ENCODE peak calls at places on chromosome 2, in seven cellular contexts. F is naive thymus-derived CD4-positive, alpha-beta T cell; T is SK-MEL-5; M is activated CD4-positive, CD25-positive, alpha-beta regulatory T cell treated with anti-CD3 and anti-CD28 coated beads, Interleukin-2, amount 50 U/mL, for 72 hours; Y is HEK293T; K is HTR-8/SVneo; E is A172. X is an unnamed sample.
A peak's percentile ranks its signal among the peaks of the same experiment; 100 is the strongest.

GRCh38 chr2:234494361-234495075 is 2.4 kb downstream of the ARL4C start:
- DNase-seq in F (peak; percentile 57), T (no peak), M (no peak), Y (no peak), K (no peak), E (peak; percentile 68), X (no peak)

GRCh38 chr2:85243101-85244072 is 84.4 kb downstream of the TGOLN2 start:
- DNase-seq in F (no peak), T (peak; percentile 80), M (no peak), Y (peak; percentile 74), K (no peak), E (no peak), X (no peak)

GRCh38 chr2:239780236-239780997 is 244.7 kb downstream of the NDUFA10 start:
- DNase-seq in F (no peak), T (no peak), M (no peak), Y (no peak), K (no peak), E (no peak), X (no peak)

GRCh38 chr2:112031473-112031872 is 23.6 kb upstream of the TMEM87B start:
- DNase-seq in F (no peak), T (peak; percentile 75), M (no peak), Y (no peak), K (no peak), E (no peak), X (no peak)

GRCh38 chr2:239561448-239562001 is 160.7 kb upstream of the HDAC4 start:
- DNase-seq in F (no peak), T (peak; percentile 14), M (peak; percentile 21), Y (no peak), K (no peak), E (no peak), X (no peak)

GRCh38 chr2:128474014-128474961 is 155.6 kb upstream of the HS6ST1 start:
- DNase-seq in F (no peak), T (no peak), M (no peak), Y (no peak), K (no peak), E (no peak), X (no peak)

GRCh38 chr2:145836986-145837385 is 1317.1 kb upstream of the ZEB2 start:
- DNase-seq in F (no peak), T (no peak), M (no peak), Y (no peak), K (no peak), E (no peak), X (no peak)

GRCh38 chr2:232235716-232236115 is 142.8 kb upstream of the ALPP start:
- DNase-seq in F (no peak), T (no peak), M (no peak), Y (peak; percentile 24), K (no peak), E (no peak), X (no peak)

GRCh38 chr2:96359310-96359709 is 23.7 kb downstream of the NCAPH start:
- DNase-seq in F (peak; percentile 38), T (peak; percentile 59), M (no peak), Y (no peak), K (no peak), E (no peak), X (no peak)

GRCh38 chr2:144361742-144362141 is 158.2 kb downstream of the ZEB2 start:
- DNase-seq in F (no peak), T (no peak), M (no peak), Y (no peak), K (no peak), E (no peak), X (no peak)

GRCh38 chr2:16664052-16664731 is 1.4 kb downstream of the CYRIA start:
- DNase-seq in F (no peak), T (peak; percentile 31), M (no peak), Y (no peak), K (no peak), E (peak; percentile 62), X (peak; percentile 48)

GRCh38 chr2:75002007-75002406 is 43.6 kb downstream of the POLE4 start:
- DNase-seq in F (no peak), T (no peak), M (no peak), Y (no peak), K (peak; percentile 64), E (no peak), X (no peak)

GRCh38 chr2:153543639-153544071 is 65.1 kb upstream of the RPRM start:
- DNase-seq in F (no peak), T (no peak), M (no peak), Y (peak; percentile 34), K (no peak), E (peak; percentile 53), X (no peak)

GRCh38 chr2:182577816-182578215 is 138.2 kb upstream of the DNAJC10 start:
- DNase-seq in F (no peak), T (no peak), M (no peak), Y (no peak), K (no peak), E (no peak), X (no peak)

GRCh38 chr2:37897511-37897910 is 27.6 kb upstream of the RMDN2 start:
- DNase-seq in F (no peak), T (no peak), M (no peak), Y (no peak), K (no peak), E (no peak), X (no peak)

GRCh38 chr2:241230435-241230834 is 42.0 kb downstream of the ANO7 start:
- DNase-seq in F (no peak), T (no peak), M (no peak), Y (no peak), K (no peak), E (no peak), X (no peak)

GRCh38 chr2:177998006-177998405 is 74.6 kb downstream of the PDE11A start:
- DNase-seq in F (no peak), T (no peak), M (no peak), Y (no peak), K (no peak), E (peak; percentile 72), X (no peak)

GRCh38 chr2:8679567-8679826 is 2.4 kb upstream of the ID2 start:
- DNase-seq in F (no peak), T (no peak), M (no peak), Y (no peak), K (no peak), E (peak; percentile 15), X (no peak)

GRCh38 chr2:127064642-127065250 is 42.2 kb downstream of the BIN1 start:
- DNase-seq in F (no peak), T (peak; percentile 38), M (peak; percentile 81), Y (peak; percentile 59), K (peak; percentile 99), E (peak; percentile 98), X (no peak)

GRCh38 chr2:202643012-202643858 is 8.5 kb downstream of the FAM117B start:
- DNase-seq in F (peak; percentile 79), T (no peak), M (no peak), Y (no peak), K (no peak), E (no peak), X (no peak)

GRCh38 chr2:240920783-240921231 is 14.7 kb downstream of the CROCC2 start:
- DNase-seq in F (no peak), T (no peak), M (peak; percentile 17), Y (no peak), K (no peak), E (peak; percentile 40), X (peak; percentile 10)

GRCh38 chr2:36734304-36734703 is 37.8 kb downstream of the VIT start:
- DNase-seq in F (no peak), T (no peak), M (no peak), Y (no peak), K (peak; percentile 37), E (no peak), X (no peak)

GRCh38 chr2:170716851-170717598 is 1.9 kb downstream of the SP5 start:
- DNase-seq in F (no peak), T (no peak), M (peak; percentile 38), Y (no peak), K (no peak), E (no peak), X (no peak)

GRCh38 chr2:177896587-177896986 is 176.0 kb downstream of the PDE11A start:
- DNase-seq in F (no peak), T (no peak), M (no peak), Y (no peak), K (no peak), E (no peak), X (no peak)

GRCh38 chr2:73903313-73903712 is 10.5 kb downstream of the ACTG2 start:
- DNase-seq in F (no peak), T (no peak), M (no peak), Y (no peak), K (no peak), E (no peak), X (no peak)

GRCh38 chr2:64768426-64769033 is 114.8 kb upstream of the SERTAD2 start:
- DNase-seq in F (no peak), T (no peak), M (no peak), Y (no peak), K (no peak), E (peak; percentile 22), X (no peak)

GRCh38 chr2:219350215-219350937 is 17.8 kb upstream of the RESP18 start:
- DNase-seq in F (no peak), T (no peak), M (no peak), Y (no peak), K (no peak), E (peak; percentile 37), X (no peak)

GRCh38 chr2:160210599-160211138 is 10.6 kb upstream of the ITGB6 start:
- DNase-seq in F (peak; percentile 46), T (peak; percentile 85), M (peak; percentile 69), Y (peak; percentile 85), K (no peak), E (peak; percentile 85), X (peak; percentile 78)

GRCh38 chr2:55115795-55116597 is 65.7 kb upstream of the RTN4 start:
- DNase-seq in F (no peak), T (no peak), M (no peak), Y (no peak), K (peak; percentile 57), E (peak; percentile 80), X (no peak)

GRCh38 chr2:241833101-241833937 is 24.3 kb downstream of the NEU4 start:
- DNase-seq in F (no peak), T (no peak), M (no peak), Y (no peak), K (no peak), E (peak; percentile 43), X (no peak)

GRCh38 chr2:120401275-120402069 is 55.5 kb downstream of the INHBB start:
- DNase-seq in F (no peak), T (no peak), M (no peak), Y (no peak), K (no peak), E (no peak), X (no peak)

GRCh38 chr2:197293252-197294007 is 17.1 kb downstream of the ANKRD44 start:
- DNase-seq in F (no peak), T (peak; percentile 99), M (no peak), Y (no peak), K (no peak), E (no peak), X (no peak)

GRCh38 chr2:16652296-16653082 is 13.1 kb downstream of the CYRIA start:
- DNase-seq in F (no peak), T (no peak), M (no peak), Y (no peak), K (no peak), E (peak; percentile 50), X (no peak)

GRCh38 chr2:229235136-229235914 is 35.8 kb downstream of the PID1 start:
- DNase-seq in F (no peak), T (peak; percentile 2), M (no peak), Y (no peak), K (no peak), E (peak; percentile 18), X (no peak)

GRCh38 chr2:175478369-175478768 is 296.9 kb upstream of the ATP5MC3 start:
- DNase-seq in F (no peak), T (no peak), M (no peak), Y (no peak), K (no peak), E (peak; percentile 22), X (no peak)

GRCh38 chr2:240636563-240637115 is 11.4 kb downstream of the GPR35 start:
- DNase-seq in F (no peak), T (no peak), M (peak; percentile 27), Y (no peak), K (no peak), E (no peak), X (no peak)

GRCh38 chr2:20141056-20141762 is 83.7 kb downstream of the SDC1 start:
- DNase-seq in F (no peak), T (peak; percentile 68), M (no peak), Y (peak; percentile 27), K (peak; percentile 93), E (peak; percentile 98), X (no peak)